ENCODE peak calls at places on chromosome 14, in six cellular contexts. One of them, this sample, is unnamed.

GRCh38 chr14:68792022-68792829 is 641 bp downstream of the ZFP36L1 start:
- DNase-seq in AG10803: peak; percentile 25
- DNase-seq in transverse colon: no peak
- DNase-seq in astrocyte of the spinal cord: no peak
- DNase-seq in astrocyte: no peak
- DNase-seq in cardiac fibroblast: peak; percentile 29
- DNase-seq in this sample: peak; percentile 83

GRCh38 chr14:24056800-24057184 is 5.0 kb downstream of the CARMIL3 start:
- DNase-seq in AG10803: no peak
- DNase-seq in transverse colon: no peak
- DNase-seq in astrocyte of the spinal cord: no peak
- DNase-seq in astrocyte: no peak
- DNase-seq in cardiac fibroblast: no peak
- DNase-seq in this sample: no peak

GRCh38 chr14:70013269-70013873 is 134.2 kb downstream of the SMOC1 start:
- DNase-seq in AG10803: no peak
- DNase-seq in transverse colon: peak; percentile 52
- DNase-seq in astrocyte of the spinal cord: no peak
- DNase-seq in astrocyte: no peak
- DNase-seq in cardiac fibroblast: peak; percentile 22
- DNase-seq in this sample: no peak

GRCh38 chr14:32648434-32648833 is 290.2 kb upstream of the NPAS3 start:
- DNase-seq in AG10803: peak; percentile 73
- DNase-seq in transverse colon: no peak
- DNase-seq in astrocyte of the spinal cord: peak; percentile 16
- DNase-seq in astrocyte: peak; percentile 41
- DNase-seq in cardiac fibroblast: peak; percentile 67
- DNase-seq in this sample: no peak

GRCh38 chr14:22614240-22614799 is 16.2 kb downstream of the ABHD4 start:
- DNase-seq in AG10803: peak; percentile 99
- DNase-seq in transverse colon: no peak
- DNase-seq in astrocyte of the spinal cord: peak; percentile 96
- DNase-seq in astrocyte: peak; percentile 99
- DNase-seq in cardiac fibroblast: peak; percentile 94
- DNase-seq in this sample: no peak

GRCh38 chr14:32896979-32897723 is 41.5 kb upstream of the NPAS3 start:
- DNase-seq in AG10803: peak; percentile 22
- DNase-seq in transverse colon: no peak
- DNase-seq in astrocyte of the spinal cord: peak; percentile 67
- DNase-seq in astrocyte: peak; percentile 33
- DNase-seq in cardiac fibroblast: peak; percentile 59
- DNase-seq in this sample: no peak

GRCh38 chr14:63524537-63525155 is 18.5 kb downstream of the PPP2R5E start:
- DNase-seq in AG10803: no peak
- DNase-seq in transverse colon: peak; percentile 80
- DNase-seq in astrocyte of the spinal cord: no peak
- DNase-seq in astrocyte: no peak
- DNase-seq in cardiac fibroblast: no peak
- DNase-seq in this sample: no peak

GRCh38 chr14:93894992-93895391 is 32.2 kb upstream of the FAM181A start:
- DNase-seq in AG10803: no peak
- DNase-seq in transverse colon: no peak
- DNase-seq in astrocyte of the spinal cord: no peak
- DNase-seq in astrocyte: no peak
- DNase-seq in cardiac fibroblast: no peak
- DNase-seq in this sample: no peak

GRCh38 chr14:65704850-65705249 is 292.3 kb downstream of the FUT8 start:
- DNase-seq in AG10803: peak; percentile 33
- DNase-seq in transverse colon: no peak
- DNase-seq in astrocyte of the spinal cord: no peak
- DNase-seq in astrocyte: peak; percentile 65
- DNase-seq in cardiac fibroblast: peak; percentile 25
- DNase-seq in this sample: no peak

GRCh38 chr14:98008381-98009113 is 1211.4 kb downstream of the VRK1 start:
- DNase-seq in AG10803: no peak
- DNase-seq in transverse colon: no peak
- DNase-seq in astrocyte of the spinal cord: no peak
- DNase-seq in astrocyte: no peak
- DNase-seq in cardiac fibroblast: no peak
- DNase-seq in this sample: no peak

GRCh38 chr14:35808076-35808657 is 928 bp downstream of the RALGAPA1 start:
- DNase-seq in AG10803: no peak
- DNase-seq in transverse colon: peak; percentile 63
- DNase-seq in astrocyte of the spinal cord: peak; percentile 16
- DNase-seq in astrocyte: no peak
- DNase-seq in cardiac fibroblast: peak; percentile 6
- DNase-seq in this sample: no peak

GRCh38 chr14:35222324-35222723 is 69.9 kb upstream of the PSMA6 start:
- DNase-seq in AG10803: no peak
- DNase-seq in transverse colon: no peak
- DNase-seq in astrocyte of the spinal cord: no peak
- DNase-seq in astrocyte: no peak
- DNase-seq in cardiac fibroblast: no peak
- DNase-seq in this sample: no peak

GRCh38 chr14:99277534-99277933 is 5.5 kb upstream of the BCL11B start:
- DNase-seq in AG10803: no peak
- DNase-seq in transverse colon: no peak
- DNase-seq in astrocyte of the spinal cord: no peak
- DNase-seq in astrocyte: peak; percentile 26
- DNase-seq in cardiac fibroblast: no peak
- DNase-seq in this sample: no peak

GRCh38 chr14:89206426-89206825 is 210.6 kb downstream of the FOXN3 start:
- DNase-seq in AG10803: peak; percentile 45
- DNase-seq in transverse colon: no peak
- DNase-seq in astrocyte of the spinal cord: peak; percentile 20
- DNase-seq in astrocyte: no peak
- DNase-seq in cardiac fibroblast: no peak
- DNase-seq in this sample: no peak

GRCh38 chr14:42013560-42013959 is 406.9 kb downstream of the LRFN5 start:
- DNase-seq in AG10803: no peak
- DNase-seq in transverse colon: no peak
- DNase-seq in astrocyte of the spinal cord: peak; percentile 6
- DNase-seq in astrocyte: peak; percentile 4
- DNase-seq in cardiac fibroblast: no peak
- DNase-seq in this sample: no peak

GRCh38 chr14:33510991-33511390 is 439.9 kb downstream of the EGLN3 start:
- DNase-seq in AG10803: no peak
- DNase-seq in transverse colon: no peak
- DNase-seq in astrocyte of the spinal cord: no peak
- DNase-seq in astrocyte: no peak
- DNase-seq in cardiac fibroblast: no peak
- DNase-seq in this sample: no peak

GRCh38 chr14:61514006-61514830 is 181.1 kb upstream of the HIF1A start:
- DNase-seq in AG10803: peak; percentile 51
- DNase-seq in transverse colon: no peak
- DNase-seq in astrocyte of the spinal cord: peak; percentile 67
- DNase-seq in astrocyte: peak; percentile 80
- DNase-seq in cardiac fibroblast: no peak
- DNase-seq in this sample: no peak

GRCh38 chr14:99522457-99522891 is 41.3 kb downstream of the CCNK start:
- DNase-seq in AG10803: peak; percentile 60
- DNase-seq in transverse colon: no peak
- DNase-seq in astrocyte of the spinal cord: peak; percentile 47
- DNase-seq in astrocyte: peak; percentile 60
- DNase-seq in cardiac fibroblast: peak; percentile 60
- DNase-seq in this sample: no peak

GRCh38 chr14:22994762-22995275 is 12.5 kb upstream of the AJUBA start:
- DNase-seq in AG10803: peak; percentile 58
- DNase-seq in transverse colon: no peak
- DNase-seq in astrocyte of the spinal cord: peak; percentile 53
- DNase-seq in astrocyte: no peak
- DNase-seq in cardiac fibroblast: peak; percentile 67
- DNase-seq in this sample: no peak

GRCh38 chr14:29553427-29553826 is 374.2 kb downstream of the PRKD1 start:
- DNase-seq in AG10803: no peak
- DNase-seq in transverse colon: no peak
- DNase-seq in astrocyte of the spinal cord: no peak
- DNase-seq in astrocyte: no peak
- DNase-seq in cardiac fibroblast: no peak
- DNase-seq in this sample: no peak

GRCh38 chr14:96614528-96614927 is 112.3 kb downstream of the PAPOLA start:
- DNase-seq in AG10803: no peak
- DNase-seq in transverse colon: no peak
- DNase-seq in astrocyte of the spinal cord: no peak
- DNase-seq in astrocyte: no peak
- DNase-seq in cardiac fibroblast: no peak
- DNase-seq in this sample: no peak

GRCh38 chr14:96616168-96616681 is 114.0 kb downstream of the PAPOLA start:
- DNase-seq in AG10803: no peak
- DNase-seq in transverse colon: no peak
- DNase-seq in astrocyte of the spinal cord: no peak
- DNase-seq in astrocyte: no peak
- DNase-seq in cardiac fibroblast: no peak
- DNase-seq in this sample: no peak

GRCh38 chr14:70780396-70781075 is 28.8 kb downstream of the MAP3K9 start:
- DNase-seq in AG10803: no peak
- DNase-seq in transverse colon: peak; percentile 27
- DNase-seq in astrocyte of the spinal cord: no peak
- DNase-seq in astrocyte: no peak
- DNase-seq in cardiac fibroblast: no peak
- DNase-seq in this sample: no peak

GRCh38 chr14:40216976-40217375 is 784.7 kb upstream of the FBXO33 start:
- DNase-seq in AG10803: no peak
- DNase-seq in transverse colon: no peak
- DNase-seq in astrocyte of the spinal cord: no peak
- DNase-seq in astrocyte: no peak
- DNase-seq in cardiac fibroblast: no peak
- DNase-seq in this sample: no peak

GRCh38 chr14:71362920-71363584 is 455.8 kb downstream of the PCNX1 start:
- DNase-seq in AG10803: peak; percentile 80
- DNase-seq in transverse colon: no peak
- DNase-seq in astrocyte of the spinal cord: peak; percentile 71
- DNase-seq in astrocyte: peak; percentile 66
- DNase-seq in cardiac fibroblast: peak; percentile 82
- DNase-seq in this sample: no peak

GRCh38 chr14:89540830-89541470 is 123.9 kb upstream of the FOXN3 start:
- DNase-seq in AG10803: peak; percentile 80
- DNase-seq in transverse colon: no peak
- DNase-seq in astrocyte of the spinal cord: peak; percentile 85
- DNase-seq in astrocyte: peak; percentile 92
- DNase-seq in cardiac fibroblast: peak; percentile 92
- DNase-seq in this sample: no peak

GRCh38 chr14:23172096-23172495 is 11.4 kb downstream of the SLC7A8 start:
- DNase-seq in AG10803: no peak
- DNase-seq in transverse colon: no peak
- DNase-seq in astrocyte of the spinal cord: no peak
- DNase-seq in astrocyte: no peak
- DNase-seq in cardiac fibroblast: no peak
- DNase-seq in this sample: no peak

GRCh38 chr14:25108959-25109358 is 59.0 kb upstream of the STXBP6 start:
- DNase-seq in AG10803: peak; percentile 11
- DNase-seq in transverse colon: peak; percentile 73
- DNase-seq in astrocyte of the spinal cord: no peak
- DNase-seq in astrocyte: peak; percentile 6
- DNase-seq in cardiac fibroblast: no peak
- DNase-seq in this sample: no peak

GRCh38 chr14:54251356-54251755 is 145.5 kb upstream of the CDKN3 start:
- DNase-seq in AG10803: peak; percentile 37
- DNase-seq in transverse colon: no peak
- DNase-seq in astrocyte of the spinal cord: no peak
- DNase-seq in astrocyte: peak; percentile 67
- DNase-seq in cardiac fibroblast: no peak
- DNase-seq in this sample: no peak

GRCh38 chr14:87334997-87335675 is 657.8 kb downstream of the GALC start:
- DNase-seq in AG10803: peak; percentile 26
- DNase-seq in transverse colon: no peak
- DNase-seq in astrocyte of the spinal cord: no peak
- DNase-seq in astrocyte: no peak
- DNase-seq in cardiac fibroblast: no peak
- DNase-seq in this sample: no peak
- TF ChIP-seq CTCF in AG10803: peak; percentile 48
- TF ChIP-seq CTCF in transverse colon: no peak
- TF ChIP-seq CTCF in astrocyte of the spinal cord: peak; percentile 9
- TF ChIP-seq CTCF in astrocyte: no peak
- TF ChIP-seq CTCF in cardiac fibroblast: no peak
- TF ChIP-seq CTCF in this sample: no peak

GRCh38 chr14:49999826-50000214 is 106.9 kb downstream of the ARF6 start:
- DNase-seq in AG10803: no peak
- DNase-seq in transverse colon: no peak
- DNase-seq in astrocyte of the spinal cord: no peak
- DNase-seq in astrocyte: no peak
- DNase-seq in cardiac fibroblast: no peak
- DNase-seq in this sample: no peak
- TF ChIP-seq CTCF in AG10803: no peak
- TF ChIP-seq CTCF in transverse colon: no peak
- TF ChIP-seq CTCF in astrocyte of the spinal cord: no peak
- TF ChIP-seq CTCF in astrocyte: no peak
- TF ChIP-seq CTCF in cardiac fibroblast: no peak
- TF ChIP-seq CTCF in this sample: no peak

GRCh38 chr14:103726474-103726873 is 10.9 kb downstream of the ZFYVE21 start:
- DNase-seq in AG10803: no peak
- DNase-seq in transverse colon: no peak
- DNase-seq in astrocyte of the spinal cord: no peak
- DNase-seq in astrocyte: no peak
- DNase-seq in cardiac fibroblast: no peak
- DNase-seq in this sample: no peak

GRCh38 chr14:103725001-103725682 is 9.5 kb downstream of the ZFYVE21 start:
- DNase-seq in AG10803: no peak
- DNase-seq in transverse colon: no peak
- DNase-seq in astrocyte of the spinal cord: no peak
- DNase-seq in astrocyte: no peak
- DNase-seq in cardiac fibroblast: no peak
- DNase-seq in this sample: no peak

GRCh38 chr14:103725739-103726395 is 10.3 kb downstream of the ZFYVE21 start:
- DNase-seq in AG10803: no peak
- DNase-seq in transverse colon: no peak
- DNase-seq in astrocyte of the spinal cord: no peak
- DNase-seq in astrocyte: no peak
- DNase-seq in cardiac fibroblast: no peak
- DNase-seq in this sample: no peak

GRCh38 chr14:103723176-103724081 is 7.8 kb downstream of the ZFYVE21 start:
- DNase-seq in AG10803: peak; percentile 20
- DNase-seq in transverse colon: peak; percentile 33
- DNase-seq in astrocyte of the spinal cord: peak; percentile 27
- DNase-seq in astrocyte: no peak
- DNase-seq in cardiac fibroblast: no peak
- DNase-seq in this sample: peak; percentile 85

GRCh38 chr14:103724116-103724515 is 8.5 kb downstream of the ZFYVE21 start:
- DNase-seq in AG10803: peak; percentile 46
- DNase-seq in transverse colon: peak; percentile 35
- DNase-seq in astrocyte of the spinal cord: peak; percentile 43
- DNase-seq in astrocyte: peak; percentile 56
- DNase-seq in cardiac fibroblast: peak; percentile 38
- DNase-seq in this sample: peak; percentile 90
- TF ChIP-seq CTCF in AG10803: no peak
- TF ChIP-seq CTCF in transverse colon: no peak
- TF ChIP-seq CTCF in astrocyte of the spinal cord: peak; percentile 9
- TF ChIP-seq CTCF in astrocyte: no peak
- TF ChIP-seq CTCF in cardiac fibroblast: no peak
- TF ChIP-seq CTCF in this sample: no peak

DNA sequence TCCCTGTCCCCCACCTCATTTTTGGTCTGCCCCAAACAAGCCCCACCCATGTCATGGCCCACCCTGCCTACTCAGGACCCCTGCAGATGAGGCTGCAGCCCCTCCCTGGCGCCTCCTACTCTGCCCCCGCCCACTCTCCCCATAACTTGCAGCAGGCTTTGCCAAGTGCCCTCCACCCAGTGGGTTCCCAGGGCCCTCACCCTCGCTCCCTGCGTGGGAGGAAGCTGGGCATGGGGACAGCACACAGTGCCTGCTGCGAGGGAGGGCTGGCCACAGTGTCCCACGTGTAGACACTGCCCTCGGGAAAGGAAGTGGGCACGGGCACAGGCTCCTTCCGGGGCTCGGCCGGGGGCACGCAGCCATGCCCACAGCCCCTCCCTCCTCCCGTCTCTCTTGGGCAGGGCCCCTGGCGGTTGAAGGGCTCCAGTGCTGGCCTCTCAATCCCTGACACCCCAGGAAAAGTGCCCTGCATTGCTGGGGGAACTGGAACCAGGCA is 9.4 kb downstream of the AKT1 start:
- DNase-seq in AG10803: no peak
- DNase-seq in transverse colon: no peak
- DNase-seq in astrocyte of the spinal cord: no peak
- DNase-seq in astrocyte: no peak
- DNase-seq in cardiac fibroblast: no peak
- DNase-seq in this sample: no peak
- TF ChIP-seq CTCF in AG10803: no peak
- TF ChIP-seq CTCF in transverse colon: no peak
- TF ChIP-seq CTCF in astrocyte of the spinal cord: no peak
- TF ChIP-seq CTCF in astrocyte: no peak
- TF ChIP-seq CTCF in cardiac fibroblast: no peak
- TF ChIP-seq CTCF in this sample: no peak